ENCODE peak calls at places on chromosome 3, in five cellular contexts. V is ovary, R is A549, E is cardiac muscle cell, C is heart left ventricle. Z is an unnamed sample.

GRCh38 chr3:127799476-127800222 is 22.7 kb downstream of the MGLL start:
- DNase-seq in V (no peak), R (peak; percentile 67), E (no peak), C (no peak), Z (no peak)

GRCh38 chr3:114338651-114339357 is 45.0 kb downstream of the TIGIT start:
- DNase-seq in V (peak; percentile 39), R (no peak), E (no peak), C (no peak), Z (peak; percentile 43)

GRCh38 chr3:118479376-118479775 is 555.3 kb downstream of the IGSF11 start:
- DNase-seq in V (no peak), R (no peak), E (no peak), C (no peak), Z (no peak)

GRCh38 chr3:56133423-56133822 is 334.8 kb downstream of the ERC2 start:
- DNase-seq in V (no peak), R (peak; percentile 19), E (no peak), C (no peak), Z (no peak)

GRCh38 chr3:171284308-171285075 is 175.7 kb downstream of the TNIK start:
- DNase-seq in V (no peak), R (peak; percentile 56), E (no peak), C (no peak), Z (no peak)

GRCh38 chr3:11583638-11584046 is 60.1 kb downstream of the VGLL4 start:
- DNase-seq in V (peak; percentile 41), R (no peak), E (no peak), C (no peak), Z (no peak)

GRCh38 chr3:57927916-57928315 is 80.3 kb upstream of the FLNB start:
- DNase-seq in V (no peak), R (no peak), E (no peak), C (no peak), Z (no peak)

GRCh38 chr3:142115927-142116668 is 33.2 kb downstream of the TFDP2 start:
- DNase-seq in V (no peak), R (no peak), E (no peak), C (no peak), Z (no peak)

GRCh38 chr3:187955076-187955952 is 198.6 kb upstream of the LPP start:
- DNase-seq in V (no peak), R (peak; percentile 87), E (no peak), C (no peak), Z (peak; percentile 30)

GRCh38 chr3:185656321-185656840 is 70.3 kb downstream of the SENP2 start:
- DNase-seq in V (peak; percentile 80), R (no peak), E (no peak), C (no peak), Z (no peak)

GRCh38 chr3:18512007-18512406 is 86.9 kb upstream of the SATB1 start:
- DNase-seq in V (no peak), R (no peak), E (no peak), C (no peak), Z (no peak)

GRCh38 chr3:130395916-130396315 is 50.4 kb downstream of the COL6A5 start:
- DNase-seq in V (no peak), R (peak; percentile 15), E (no peak), C (no peak), Z (no peak)

GRCh38 chr3:86986666-86987420 is 4.1 kb downstream of the VGLL3 start:
- DNase-seq in V (no peak), R (no peak), E (no peak), C (no peak), Z (no peak)

DNA sequence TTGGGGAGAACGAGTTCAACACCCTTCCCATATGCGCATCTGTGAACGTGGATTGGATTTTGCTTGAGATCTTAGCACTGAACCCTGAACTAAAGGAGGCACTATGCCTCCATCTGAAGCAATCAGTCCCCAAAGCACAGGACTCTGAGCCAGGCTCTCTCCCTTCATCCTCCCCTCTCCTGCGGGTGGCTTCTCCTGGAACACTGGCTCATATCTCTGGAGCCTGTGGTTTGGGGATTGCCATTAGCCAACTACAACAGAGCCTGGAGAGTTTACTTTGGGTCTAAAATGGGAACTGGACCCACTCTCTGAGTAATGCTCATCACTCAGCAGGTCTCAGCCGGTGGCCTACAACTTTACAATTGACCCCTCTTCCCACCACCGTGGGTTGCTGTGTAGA is 190.8 kb upstream of the HES1 start:
- DNase-seq in V (no peak), R (no peak), E (no peak), C (no peak), Z (no peak)
- TF ChIP-seq CTCF in V (no peak), R (no peak), E (no peak), C (no peak), Z (no peak)

GRCh38 chr3:458124-458523 is 261.6 kb downstream of the CHL1 start:
- DNase-seq in V (no peak), R (no peak), E (no peak), C (no peak), Z (no peak)

GRCh38 chr3:454986-455385 is 258.4 kb downstream of the CHL1 start:
- DNase-seq in V (no peak), R (no peak), E (no peak), C (no peak), Z (no peak)

GRCh38 chr3:459376-459710 is 262.8 kb downstream of the CHL1 start:
- DNase-seq in V (no peak), R (no peak), E (no peak), C (no peak), Z (no peak)

GRCh38 chr3:462851-463250 is 266.3 kb downstream of the CHL1 start:
- DNase-seq in V (no peak), R (no peak), E (no peak), C (no peak), Z (no peak)

GRCh38 chr3:458614-459375 is 262.2 kb downstream of the CHL1 start:
- DNase-seq in V (no peak), R (no peak), E (no peak), C (no peak), Z (no peak)
- H3K9me3 ChIP-seq in V (no peaks in the 10 kb centered on the region), R (no peaks in the 10 kb centered on the region), E (no peaks in the 10 kb centered on the region), C (no peaks in the 10 kb centered on the region), Z (no peaks in the 10 kb centered on the region)

DNA sequence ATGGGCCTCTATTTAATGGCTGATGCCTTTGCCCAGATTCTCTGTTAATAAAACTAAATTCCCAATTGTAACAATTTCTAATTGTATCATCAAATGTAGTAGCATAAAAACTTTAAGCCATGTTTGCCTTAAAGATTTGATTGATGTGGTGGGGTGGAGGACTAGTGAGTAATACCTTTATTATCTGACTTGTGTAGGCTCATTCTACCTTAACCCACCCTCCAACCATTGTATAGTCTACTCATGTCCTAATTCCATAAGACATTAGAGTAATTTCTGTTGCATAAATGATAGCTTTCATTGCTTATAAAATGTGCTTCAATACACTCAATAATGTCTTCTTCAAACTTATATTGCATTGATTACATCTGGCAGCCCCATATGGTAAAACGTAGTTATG is 25.8 kb downstream of the SERPINI1 start:
- DNase-seq in V (no peak), R (no peak), E (no peak), C (no peak), Z (no peak)
- H3K4me3 ChIP-seq in V (no peak overlapping the region), R (no peak overlapping the region), E (no peak overlapping the region), C (no peak overlapping the region), Z (no peak overlapping the region)

GRCh38 chr3:107752202-107752990 is 229.6 kb downstream of the BBX start:
- DNase-seq in V (no peak), R (peak; percentile 50), E (peak; percentile 44), C (no peak), Z (no peak)
- TF ChIP-seq CTCF in V (no peak), R (peak; percentile 45), E (peak; percentile 65), C (peak; percentile 47), Z (no peak)